ENCODE peak calls at places on chromosomes 16 and 17, in seven cellular contexts. N is A549, C is NT2/D1, J is PC-9, M is cardiac muscle cell, D is cardiac fibroblast, S is fibroblast of lung. Y is an unnamed sample.
A peak's percentile ranks its signal among the peaks of the same experiment; 100 is the strongest.

GRCh38 chr17:304461-304860 is 48.1 kb downstream of the RPH3AL start:
- DNase-seq in J (no peak), N (no peak), S (no peak), M (peak; percentile 30), D (no peak), C (no peak), Y (no peak)

GRCh38 chr17:12691173-12691572 is 25.5 kb downstream of the MYOCD start:
- DNase-seq in D (peak; percentile 23), C (no peak), J (no peak), S (no peak), N (no peak), M (no peak), Y (peak; percentile 72)

GRCh38 chr16:3857189-3858013 is 23.1 kb downstream of the CREBBP start:
- DNase-seq in D (peak; percentile 74), M (no peak), J (no peak), N (no peak), C (no peak), S (peak; percentile 85), Y (peak; percentile 76)

GRCh38 chr16:6531067-6531466 is 801.6 kb upstream of the RBFOX1 start:
- DNase-seq in C (no peak), S (no peak), M (no peak), N (no peak), D (no peak), J (no peak), Y (no peak)

GRCh38 chr16:57152096-57153093 is 33.4 kb downstream of the PSME3IP1 start:
- DNase-seq in M (no peak), D (no peak), N (no peak), C (no peak), S (no peak), J (no peak), Y (no peak)

GRCh38 chr16:13453325-13453724 is 466.6 kb upstream of the ERCC4 start:
- DNase-seq in D (no peak), S (no peak), M (peak; percentile 11), J (peak; percentile 17), N (no peak), C (no peak), Y (peak; percentile 69)

GRCh38 chr17:46783031-46783593 is 35.4 kb downstream of the WNT3 start:
- DNase-seq in C (no peak), J (no peak), M (no peak), S (no peak), D (no peak), N (no peak), Y (no peak)

GRCh38 chr16:88558457-88559442 is 11.5 kb upstream of the ZC3H18 start:
- DNase-seq in S (peak; percentile 74), M (peak; percentile 78), D (peak; percentile 86), J (peak; percentile 65), C (no peak), N (peak; percentile 69), Y (peak; percentile 71)

GRCh38 chr17:51805765-51806164 is 352.7 kb downstream of the CA10 start:
- DNase-seq in C (no peak), N (no peak), S (no peak), M (no peak), D (no peak), J (no peak), Y (no peak)

GRCh38 chr16:29198731-29199521 is 207.6 kb downstream of the NPIPB11 start:
- DNase-seq in D (peak; percentile 58), S (no peak), J (no peak), M (no peak), N (no peak), C (no peak), Y (no peak)

GRCh38 chr16:75267631-75268264 is 16.3 kb upstream of the BCAR1 start:
- DNase-seq in D (no peak), N (peak; percentile 96), J (peak; percentile 81), C (no peak), S (peak; percentile 56), M (peak; percentile 90), Y (peak; percentile 57)

GRCh38 chr17:38943607-38944006 is 18.2 kb downstream of the LASP1NB start:
- DNase-seq in D (no peak), C (no peak), S (peak; percentile 11), M (no peak), N (no peak), J (no peak), Y (no peak)

GRCh38 chr17:50428831-50429424 is 2.9 kb downstream of the ACSF2 start:
- DNase-seq in J (no peak), N (no peak), C (no peak), D (no peak), S (no peak), M (no peak), Y (no peak)

GRCh38 chr17:40604327-40605080 is 39.2 kb upstream of the CCR7 start:
- DNase-seq in J (no peak), D (no peak), M (no peak), N (no peak), C (no peak), S (no peak), Y (no peak)
- H3K4me3 ChIP-seq in J (no peak overlapping the region), D (no peak overlapping the region), M (no peak overlapping the region), N (no peak overlapping the region), C (no peak overlapping the region), S (no peak overlapping the region), Y (no peak overlapping the region)

DNA sequence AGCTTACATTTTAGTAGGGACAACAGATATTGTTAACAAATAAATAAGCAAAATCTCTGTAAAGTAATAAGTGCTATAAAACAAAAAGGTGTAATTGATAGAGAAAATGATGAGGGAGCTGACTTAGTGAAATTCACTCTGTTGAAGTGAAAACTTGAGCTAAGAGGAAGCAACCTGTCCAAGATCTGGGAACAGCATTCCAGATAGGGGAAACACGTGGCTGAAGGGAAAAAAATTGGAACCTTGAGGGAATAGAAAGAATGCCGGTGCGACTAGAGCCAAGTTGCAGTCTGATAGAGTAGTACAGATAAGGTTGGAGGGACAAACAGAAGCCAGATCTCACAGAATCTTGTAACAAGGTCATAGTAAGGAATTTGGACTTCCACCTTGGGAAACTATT is 583 bp upstream of the DDX52 start:
- DNase-seq in D (peak; percentile 34), J (peak; percentile 6), S (no peak), N (peak; percentile 43), C (no peak), M (peak; percentile 12), Y (no peak)
- H3K4me3 ChIP-seq in D (peak overlapping the region; percentile 92), J (peak overlapping the region; percentile 79), S (peak overlapping the region; percentile 69), N (peak overlapping the region; percentile 74), C (peak overlapping the region; percentile 97), M (peak overlapping the region; percentile 95), Y (peak overlapping the region; percentile 80)

DNA sequence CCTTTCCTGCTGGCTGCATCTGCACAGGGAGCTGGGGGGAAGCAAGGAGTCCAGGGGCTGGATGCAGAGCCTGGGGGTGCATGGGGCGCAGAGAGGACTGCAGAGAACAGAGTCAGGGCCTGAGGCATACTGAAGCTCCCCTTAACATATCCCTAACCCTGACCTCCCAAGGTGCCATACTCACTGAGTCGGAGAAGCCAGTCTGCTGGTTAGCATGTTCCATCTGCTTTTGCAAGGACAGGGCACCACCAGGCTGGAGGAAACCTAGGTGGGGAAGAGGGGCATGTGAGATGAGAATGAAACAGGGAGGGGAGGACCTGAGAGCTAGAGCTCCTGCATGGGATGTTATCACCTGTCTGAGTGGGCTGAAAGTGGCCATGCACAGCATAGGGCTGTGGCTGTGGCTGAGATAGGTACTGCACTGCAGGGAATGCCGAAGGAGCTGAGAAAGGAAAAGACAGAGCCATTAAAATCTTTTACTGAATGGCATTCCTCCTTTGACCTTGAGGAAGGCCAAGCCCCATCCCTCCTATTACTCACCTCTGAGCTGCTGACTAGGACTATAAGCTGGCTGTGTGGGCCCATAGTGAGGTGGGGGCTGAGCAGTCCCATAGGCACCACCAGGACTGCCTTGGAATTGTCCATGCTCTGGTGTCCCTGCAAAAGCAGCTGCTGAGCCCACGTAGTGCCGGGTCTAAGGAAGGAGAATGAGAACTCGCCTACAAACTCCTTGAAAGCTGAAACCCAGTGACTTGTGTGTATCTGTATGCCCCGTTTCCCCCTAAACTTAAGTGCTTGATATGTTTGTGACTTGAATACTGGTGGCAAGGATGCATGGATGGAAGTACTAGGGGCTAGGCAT is 1.9 kb downstream of the GPS2 start:
- DNase-seq in S (no peak), D (no peak), N (peak; percentile 67), M (no peak), J (no peak), C (no peak), Y (peak; percentile 21)
- H3K4me3 ChIP-seq in S (no peak overlapping the region), D (no peak overlapping the region), N (no peak overlapping the region), M (no peak overlapping the region), J (peak overlapping the region; percentile 97), C (no peak overlapping the region), Y (no peak overlapping the region)

GRCh38 chr17:82302498-82302963 is 14.9 kb downstream of the CD7 start:
- DNase-seq in J (no peak), S (no peak), N (no peak), M (no peak), C (no peak), D (no peak), Y (no peak)

GRCh38 chr17:82305727-82306300 is 11.6 kb downstream of the CD7 start:
- DNase-seq in C (no peak), D (no peak), M (no peak), S (no peak), J (no peak), N (no peak), Y (no peak)

GRCh38 chr17:82304826-82305726 is 12.3 kb downstream of the CD7 start:
- DNase-seq in J (no peak), S (no peak), N (no peak), C (no peak), M (no peak), D (no peak), Y (no peak)

GRCh38 chr17:82302991-82303943 is 14.1 kb downstream of the CD7 start:
- DNase-seq in J (no peak), N (no peak), D (no peak), C (no peak), S (no peak), M (no peak), Y (no peak)

GRCh38 chr17:82303944-82304808 is 13.2 kb downstream of the CD7 start:
- DNase-seq in D (peak; percentile 73), M (peak; percentile 50), C (no peak), J (no peak), N (no peak), S (no peak), Y (no peak)
- H3K4me3 ChIP-seq in D (no peak overlapping the region), M (no peak overlapping the region), C (no peak overlapping the region), J (no peak overlapping the region), N (no peak overlapping the region), S (no peak overlapping the region), Y (no peak overlapping the region)

Y was measured in fibroblast of mammary gland.